ENCODE peak calls at places on chromosomes 7 and 10, in ten cellular contexts. Y, H, M, L, J, S, U, C, O and B are unnamed samples.

GRCh38 chr7:134058980-134059379 is 68.2 kb upstream of the LRGUK start:
- DNase-seq in Y (no peak), H (no peak), M (peak; percentile 13), L (no peak), J (no peak), S (no peak), U (peak; percentile 3), C (no peak), O (no peak), B (no peak)

GRCh38 chr7:17236603-17237002 is 61.8 kb upstream of the AHR start:
- DNase-seq in Y (no peak), H (peak; percentile 38), M (peak; percentile 51), L (no peak), J (no peak), S (no peak), U (peak; percentile 56), C (no peak), O (no peak), B (no peak)

GRCh38 chr7:3217166-3217565 is 83.9 kb upstream of the SDK1 start:
- DNase-seq in Y (no peak), H (peak; percentile 69), M (peak; percentile 63), L (no peak), J (no peak), S (peak; percentile 78), U (peak; percentile 75), C (no peak), O (no peak), B (no peak)

GRCh38 chr7:95871078-95871848 is 98.9 kb downstream of the DYNC1I1 start:
- DNase-seq in Y (no peak), H (peak; percentile 14), M (peak; percentile 68), L (peak; percentile 42), J (peak; percentile 80), S (no peak), U (peak; percentile 28), C (no peak), O (no peak), B (peak; percentile 56)

GRCh38 chr10:74058658-74059057 is 60.7 kb downstream of the VCL start:
- DNase-seq in Y (no peak), H (peak; percentile 18), M (peak; percentile 47), L (no peak), J (peak; percentile 29), S (peak; percentile 18), U (no peak), C (no peak), O (no peak), B (no peak)

GRCh38 chr7:34949356-34949755 is 87.9 kb downstream of the DPY19L1 start:
- DNase-seq in Y (no peak), H (peak; percentile 65), M (peak; percentile 6), L (no peak), J (no peak), S (no peak), U (peak; percentile 67), C (no peak), O (no peak), B (no peak)

GRCh38 chr10:80356563-80356999 is at the start of the genes DYDC1 and DYDC2:
- DNase-seq in Y (no peak), H (peak; percentile 3), M (peak; percentile 25), L (peak; percentile 51), J (peak; percentile 67), S (peak; percentile 57), U (peak; percentile 13), C (peak; percentile 83), O (no peak), B (peak; percentile 58)

GRCh38 chr10:110395350-110396283 is 90.9 kb upstream of the SMNDC1 start:
- DNase-seq in Y (no peak), H (peak; percentile 98), M (peak; percentile 98), L (no peak), J (peak; percentile 99), S (peak; percentile 83), U (peak; percentile 97), C (no peak), O (peak; percentile 62), B (peak; percentile 79)

GRCh38 chr10:102917962-102918816 is at the start of gene CNNM2:
- DNase-seq in Y (peak; percentile 100), H (peak; percentile 98), M (peak; percentile 100), L (peak; percentile 99), J (peak; percentile 100), S (peak; percentile 100), U (peak; percentile 99), C (peak; percentile 100), O (peak; percentile 100), B (peak; percentile 98)

GRCh38 chr10:102919237-102919959 is 1.3 kb downstream of the CNNM2 start:
- DNase-seq in Y (peak; percentile 18), H (no peak), M (peak; percentile 11), L (peak; percentile 5), J (no peak), S (peak; percentile 46), U (peak; percentile 19), C (peak; percentile 60), O (peak; percentile 18), B (peak; percentile 25)

GRCh38 chr10:102917314-102917961 is 656 bp upstream of the CNNM2 start:
- DNase-seq in Y (peak; percentile 77), H (peak; percentile 22), M (peak; percentile 78), L (peak; percentile 82), J (peak; percentile 79), S (peak; percentile 69), U (peak; percentile 55), C (peak; percentile 90), O (peak; percentile 80), B (peak; percentile 84)

GRCh38 chr10:102919992-102920736 is 2.1 kb downstream of the CNNM2 start:
- DNase-seq in Y (no peak), H (no peak), M (no peak), L (no peak), J (no peak), S (no peak), U (no peak), C (no peak), O (no peak), B (no peak)

DNA sequence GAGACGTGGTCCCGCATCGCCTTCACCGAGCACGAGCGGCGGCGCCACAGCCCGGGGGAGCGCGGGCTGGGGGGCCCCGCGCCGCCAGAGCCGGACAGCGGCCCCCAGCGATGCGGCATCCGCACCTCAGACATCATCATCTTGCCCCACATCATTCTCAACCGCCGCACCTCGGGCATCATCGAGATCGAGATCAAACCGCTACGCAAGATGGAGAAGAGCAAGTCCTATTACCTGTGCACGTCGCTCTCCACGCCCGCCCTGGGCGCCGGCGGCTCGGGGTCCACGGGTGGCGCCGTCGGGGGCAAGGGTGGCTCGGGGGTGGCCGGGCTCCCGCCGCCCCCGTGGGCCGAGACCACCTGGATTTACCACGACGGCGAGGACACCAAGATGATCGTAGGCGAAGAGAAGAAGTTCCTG is 733 bp downstream of the CNNM2 start:
- DNase-seq in Y (peak; percentile 20), H (no peak), M (no peak), L (no peak), J (no peak), S (peak; percentile 13), U (no peak), C (no peak), O (no peak), B (peak; percentile 56)
- TF ChIP-seq CTCF in Y (no peak), H (no peak), M (no peak), L (no peak), J (no peak), S (no peak), U (no peak), C (no peak), O (no peak), B (peak; percentile 7)

GRCh38 chr10:28892818-28893547 is 215.7 kb downstream of the BAMBI start:
- DNase-seq in Y (no peak), H (peak; percentile 70), M (peak; percentile 71), L (no peak), J (no peak), S (no peak), U (peak; percentile 78), C (no peak), O (no peak), B (no peak)

GRCh38 chr10:28890121-28890950 is 213.0 kb downstream of the BAMBI start:
- DNase-seq in Y (no peak), H (peak; percentile 16), M (no peak), L (no peak), J (no peak), S (no peak), U (peak; percentile 35), C (no peak), O (no peak), B (no peak)

DNA sequence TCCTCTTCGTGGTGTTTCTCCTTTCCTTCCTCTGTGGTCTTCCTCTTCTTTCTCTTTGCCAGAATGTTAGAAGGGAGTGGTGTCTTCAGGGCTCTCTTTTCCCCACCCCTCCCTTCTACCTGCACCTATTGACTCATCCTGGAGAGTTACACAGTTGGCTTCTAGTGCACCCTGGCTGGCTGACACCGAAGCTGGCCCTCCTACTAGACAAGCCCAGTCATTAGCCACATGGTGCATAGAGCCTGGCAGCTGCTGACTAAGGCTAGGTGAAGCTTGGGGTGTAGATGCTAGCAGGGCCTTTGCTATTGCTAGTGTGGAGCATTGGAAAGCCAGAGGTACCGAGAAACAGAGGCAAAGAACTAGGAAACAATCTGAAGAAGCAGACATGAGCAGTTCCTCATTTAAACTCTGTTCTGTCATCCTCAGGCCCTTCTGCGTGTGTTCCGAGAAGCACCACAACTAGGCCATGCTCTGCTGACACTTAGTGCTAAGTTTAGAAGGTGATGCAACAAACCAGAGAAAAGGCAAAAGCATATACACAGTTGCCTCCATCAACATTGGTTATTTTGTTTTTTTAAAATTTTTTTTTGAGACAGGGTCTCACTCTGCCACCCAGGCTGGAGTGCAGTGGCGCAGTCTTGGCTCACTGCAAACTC is 213.9 kb downstream of the BAMBI start:
- DNase-seq in Y (peak; percentile 21), H (no peak), M (no peak), L (no peak), J (no peak), S (no peak), U (no peak), C (no peak), O (no peak), B (no peak)
- TF ChIP-seq CTCF in Y (no peak), H (no peak), M (no peak), L (no peak), J (no peak), S (no peak), U (no peak), C (no peak), O (no peak), B (no peak)

DNA sequence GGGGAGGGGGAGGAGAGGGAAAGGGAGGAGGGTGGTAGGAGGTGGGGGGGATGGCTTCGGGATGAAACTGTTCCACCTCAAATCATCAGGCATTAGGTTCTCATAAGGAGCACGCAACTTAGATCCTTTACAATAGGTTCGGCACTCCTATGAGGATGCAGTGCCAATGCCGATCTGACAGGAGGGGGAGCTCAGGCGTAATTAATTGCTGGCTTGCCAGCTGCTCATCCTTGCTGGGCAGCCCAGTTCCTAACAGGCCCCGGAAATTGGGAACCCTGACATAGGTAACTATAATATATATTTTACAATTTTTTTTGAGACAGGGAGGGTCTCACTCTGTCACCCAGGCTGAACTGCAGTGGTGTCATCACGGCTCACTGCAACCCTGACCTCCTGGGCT is 118.8 kb upstream of the SFMBT2 start:
- DNase-seq in Y (no peak), H (no peak), M (peak; percentile 27), L (no peak), J (no peak), S (no peak), U (no peak), C (no peak), O (no peak), B (no peak)
- TF ChIP-seq CTCF in Y (no peak), H (no peak), M (no peak), L (peak; percentile 20), J (no peak), S (no peak), U (peak; percentile 15), C (peak; percentile 31), O (no peak), B (no peak)

DNA sequence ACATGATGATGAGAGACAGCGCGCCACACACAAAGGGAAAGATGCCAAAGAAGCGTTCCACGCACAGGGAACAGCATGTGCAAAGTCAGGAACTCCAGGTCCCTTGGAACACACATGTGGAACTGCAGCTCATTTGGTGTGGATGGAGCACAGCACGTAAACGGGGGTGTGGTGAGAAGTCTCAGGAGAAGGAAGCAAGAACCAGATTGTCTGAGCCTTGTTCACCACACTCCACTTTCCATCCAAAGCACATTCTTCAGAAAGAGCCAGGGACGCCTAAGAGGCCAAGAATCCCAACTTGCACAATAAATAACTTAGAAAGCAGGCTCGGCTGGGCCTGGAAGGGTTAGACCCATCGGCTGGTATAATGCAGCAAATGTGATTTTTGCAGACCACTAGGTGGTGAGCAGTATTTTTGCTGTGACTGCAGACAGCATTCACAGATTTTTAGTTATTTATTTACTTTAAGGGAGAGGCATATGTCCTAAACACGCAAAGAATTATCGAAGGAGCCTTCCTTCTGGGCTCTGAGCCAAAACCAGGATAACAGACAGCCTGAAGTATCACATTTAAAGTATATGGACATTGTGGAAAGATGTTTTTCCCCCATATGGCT is 27.9 kb upstream of the ASCC1 start:
- DNase-seq in Y (peak; percentile 91), H (peak; percentile 70), M (peak; percentile 98), L (no peak), J (no peak), S (no peak), U (peak; percentile 79), C (peak; percentile 56), O (peak; percentile 83), B (no peak)
- TF ChIP-seq CTCF in Y (no peak), H (peak; percentile 14), M (peak; percentile 49), L (peak; percentile 51), J (peak; percentile 11), S (no peak), U (peak; percentile 61), C (peak; percentile 43), O (peak; percentile 34), B (no peak)